ENCODE peak calls at places on chromosomes 16 and 17, in seven cellular contexts. One of them, this sample, is unnamed.

GRCh38 chr17:64022631-64023063 is 2.2 kb upstream of the ICAM2 start:
- DNase-seq in CD8-positive, alpha-beta T cell: no peak
- DNase-seq in GM10248: no peak
- DNase-seq in cardiac fibroblast: no peak
- DNase-seq in prostate gland: no peak
- DNase-seq in cardiac muscle cell: no peak
- DNase-seq in BJ: no peak
- DNase-seq in this sample: no peak

GRCh38 chr16:3266873-3267537 is 10.6 kb upstream of the MEFV start:
- DNase-seq in prostate gland: no peak
- DNase-seq in cardiac fibroblast: peak
- DNase-seq in cardiac muscle cell: peak
- DNase-seq in BJ: peak
- DNase-seq in GM10248: no peak
- DNase-seq in CD8-positive, alpha-beta T cell: no peak
- DNase-seq in this sample: peak

GRCh38 chr17:4540224-4541040 is 14.8 kb downstream of the MYBBP1A start:
- DNase-seq in GM10248: no peak
- DNase-seq in BJ: no peak
- DNase-seq in prostate gland: no peak
- DNase-seq in CD8-positive, alpha-beta T cell: no peak
- DNase-seq in cardiac fibroblast: no peak
- DNase-seq in cardiac muscle cell: no peak
- DNase-seq in this sample: no peak

GRCh38 chr17:49197346-49197998 is 12.9 kb downstream of the GNGT2 start:
- DNase-seq in CD8-positive, alpha-beta T cell: no peak
- DNase-seq in BJ: no peak
- DNase-seq in cardiac muscle cell: no peak
- DNase-seq in prostate gland: no peak
- DNase-seq in cardiac fibroblast: peak
- DNase-seq in GM10248: no peak
- DNase-seq in this sample: no peak

GRCh38 chr16:16143038-16143763 is 80.1 kb downstream of the ABCC6 start:
- DNase-seq in BJ: no peak
- DNase-seq in cardiac muscle cell: no peak
- DNase-seq in CD8-positive, alpha-beta T cell: no peak
- DNase-seq in prostate gland: no peak
- DNase-seq in GM10248: no peak
- DNase-seq in cardiac fibroblast: no peak
- DNase-seq in this sample: no peak

GRCh38 chr17:43200127-43200526 is 11.5 kb upstream of the TMEM106A start:
- DNase-seq in GM10248: no peak
- DNase-seq in CD8-positive, alpha-beta T cell: no peak
- DNase-seq in cardiac fibroblast: peak
- DNase-seq in cardiac muscle cell: peak
- DNase-seq in BJ: no peak
- DNase-seq in prostate gland: no peak
- DNase-seq in this sample: no peak

GRCh38 chr16:22874394-22874793 is 60.4 kb downstream of the HS3ST2 start:
- DNase-seq in cardiac muscle cell: no peak
- DNase-seq in GM10248: no peak
- DNase-seq in cardiac fibroblast: no peak
- DNase-seq in BJ: no peak
- DNase-seq in CD8-positive, alpha-beta T cell: no peak
- DNase-seq in prostate gland: no peak
- DNase-seq in this sample: no peak

GRCh38 chr16:14672403-14672971 is 21.6 kb downstream of the PLA2G10 start:
- DNase-seq in cardiac fibroblast: no peak
- DNase-seq in prostate gland: no peak
- DNase-seq in GM10248: peak
- DNase-seq in cardiac muscle cell: peak
- DNase-seq in CD8-positive, alpha-beta T cell: no peak
- DNase-seq in BJ: no peak
- DNase-seq in this sample: no peak

GRCh38 chr17:3796110-3796821 is 4.7 kb downstream of the ITGAE start:
- DNase-seq in GM10248: peak
- DNase-seq in prostate gland: no peak
- DNase-seq in CD8-positive, alpha-beta T cell: peak
- DNase-seq in cardiac muscle cell: no peak
- DNase-seq in BJ: no peak
- DNase-seq in cardiac fibroblast: no peak
- DNase-seq in this sample: no peak

GRCh38 chr17:79220715-79221291 is 146.2 kb downstream of the ENGASE start:
- DNase-seq in BJ: no peak
- DNase-seq in CD8-positive, alpha-beta T cell: no peak
- DNase-seq in cardiac fibroblast: no peak
- DNase-seq in cardiac muscle cell: no peak
- DNase-seq in GM10248: no peak
- DNase-seq in prostate gland: no peak
- DNase-seq in this sample: no peak

GRCh38 chr16:49986351-49987124 is 38.5 kb upstream of the CNEP1R1 start:
- DNase-seq in CD8-positive, alpha-beta T cell: no peak
- DNase-seq in cardiac fibroblast: peak
- DNase-seq in GM10248: no peak
- DNase-seq in prostate gland: no peak
- DNase-seq in BJ: peak
- DNase-seq in cardiac muscle cell: peak
- DNase-seq in this sample: peak

GRCh38 chr16:88339926-88340754 is 42.6 kb upstream of the ZNF469 start:
- DNase-seq in cardiac fibroblast: no peak
- DNase-seq in GM10248: no peak
- DNase-seq in prostate gland: no peak
- DNase-seq in BJ: no peak
- DNase-seq in cardiac muscle cell: no peak
- DNase-seq in CD8-positive, alpha-beta T cell: no peak
- DNase-seq in this sample: no peak

GRCh38 chr17:61393550-61393903 is 6.1 kb upstream of the TBX2 start:
- DNase-seq in CD8-positive, alpha-beta T cell: no peak
- DNase-seq in prostate gland: no peak
- DNase-seq in BJ: no peak
- DNase-seq in GM10248: no peak
- DNase-seq in cardiac fibroblast: peak
- DNase-seq in cardiac muscle cell: no peak
- DNase-seq in this sample: no peak

GRCh38 chr16:10362077-10362863 is 23.6 kb upstream of the ATF7IP2 start:
- DNase-seq in cardiac muscle cell: no peak
- DNase-seq in prostate gland: no peak
- DNase-seq in GM10248: peak
- DNase-seq in CD8-positive, alpha-beta T cell: no peak
- DNase-seq in cardiac fibroblast: no peak
- DNase-seq in BJ: no peak
- DNase-seq in this sample: no peak

GRCh38 chr17:60087882-60088669 is 9.4 kb upstream of the HEATR6 start:
- DNase-seq in cardiac fibroblast: peak
- DNase-seq in cardiac muscle cell: peak
- DNase-seq in BJ: no peak
- DNase-seq in prostate gland: no peak
- DNase-seq in GM10248: no peak
- DNase-seq in CD8-positive, alpha-beta T cell: no peak
- DNase-seq in this sample: no peak

GRCh38 chr17:7588553-7589203 is 1.2 kb downstream of the SOX15 start:
- DNase-seq in CD8-positive, alpha-beta T cell: no peak
- DNase-seq in prostate gland: no peak
- DNase-seq in GM10248: no peak
- DNase-seq in BJ: no peak
- DNase-seq in cardiac muscle cell: no peak
- DNase-seq in cardiac fibroblast: no peak
- DNase-seq in this sample: no peak

GRCh38 chr17:7586673-7587419 is 3.0 kb downstream of the SOX15 start:
- DNase-seq in cardiac fibroblast: no peak
- DNase-seq in cardiac muscle cell: no peak
- DNase-seq in prostate gland: no peak
- DNase-seq in CD8-positive, alpha-beta T cell: no peak
- DNase-seq in BJ: no peak
- DNase-seq in GM10248: no peak
- DNase-seq in this sample: no peak

GRCh38 chr17:7587831-7588230 is 2.1 kb downstream of the SOX15 start:
- DNase-seq in BJ: no peak
- DNase-seq in cardiac fibroblast: peak
- DNase-seq in cardiac muscle cell: no peak
- DNase-seq in prostate gland: no peak
- DNase-seq in GM10248: no peak
- DNase-seq in CD8-positive, alpha-beta T cell: no peak
- DNase-seq in this sample: no peak

GRCh38 chr17:7589204-7589868 is 558 bp downstream of the SOX15 start:
- DNase-seq in CD8-positive, alpha-beta T cell: peak
- DNase-seq in GM10248: peak
- DNase-seq in prostate gland: peak
- DNase-seq in cardiac muscle cell: peak
- DNase-seq in BJ: no peak
- DNase-seq in cardiac fibroblast: peak
- DNase-seq in this sample: peak

GRCh38 chr17:7587420-7587786 is 2.5 kb downstream of the SOX15 start:
- DNase-seq in BJ: peak
- DNase-seq in GM10248: no peak
- DNase-seq in cardiac muscle cell: peak
- DNase-seq in CD8-positive, alpha-beta T cell: no peak
- DNase-seq in prostate gland: no peak
- DNase-seq in cardiac fibroblast: peak
- DNase-seq in this sample: peak
- TF ChIP-seq CTCF in BJ: peak
- TF ChIP-seq CTCF in GM10248: no peak
- TF ChIP-seq CTCF in cardiac muscle cell: no peak
- TF ChIP-seq CTCF in CD8-positive, alpha-beta T cell: no peak
- TF ChIP-seq CTCF in prostate gland: no peak
- TF ChIP-seq CTCF in cardiac fibroblast: peak
- TF ChIP-seq CTCF in this sample: no peak

DNA sequence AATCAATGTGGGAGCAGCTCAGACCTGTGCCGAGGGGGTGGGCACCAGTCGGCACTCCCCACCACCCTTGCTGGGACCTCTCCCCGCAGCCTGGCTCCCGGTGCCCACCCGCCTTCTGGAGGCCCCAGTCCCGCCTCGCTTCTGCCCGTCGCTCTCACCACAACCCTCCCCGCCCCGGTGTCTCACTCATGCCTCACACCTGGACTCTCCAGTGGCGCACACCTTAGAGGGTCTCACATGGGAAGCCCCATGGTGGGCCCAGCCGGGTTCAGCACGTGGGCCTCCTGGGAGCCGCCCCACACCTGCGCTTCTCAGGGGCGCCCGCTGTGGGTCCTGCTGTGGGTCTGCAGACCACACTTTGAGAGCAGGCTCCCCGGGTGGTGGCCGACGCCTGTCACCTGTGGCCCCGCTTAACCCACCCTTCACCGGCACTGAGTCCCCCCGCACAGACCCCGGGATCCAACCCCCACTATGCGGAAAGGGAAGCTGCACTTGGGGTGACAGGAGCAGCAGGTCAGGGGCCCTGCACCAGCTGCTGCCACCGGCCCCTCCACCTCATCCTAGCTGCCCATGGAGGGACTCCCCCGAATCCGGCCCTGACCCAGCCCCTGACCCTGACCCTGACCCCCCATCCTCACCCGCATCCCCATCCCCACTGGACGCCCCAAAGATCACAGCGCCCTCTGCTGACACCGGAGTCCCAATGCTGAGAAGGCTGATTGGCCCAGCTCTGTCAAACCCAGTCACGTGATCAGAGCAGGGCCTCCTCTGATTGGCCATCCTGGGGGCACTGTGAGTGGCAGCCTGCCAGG is 27.4 kb upstream of the SLC38A10 start:
- DNase-seq in prostate gland: no peak
- DNase-seq in CD8-positive, alpha-beta T cell: no peak
- DNase-seq in cardiac muscle cell: no peak
- DNase-seq in cardiac fibroblast: peak
- DNase-seq in GM10248: peak
- DNase-seq in BJ: no peak
- DNase-seq in this sample: no peak
- TF ChIP-seq CTCF in prostate gland: no peak
- TF ChIP-seq CTCF in CD8-positive, alpha-beta T cell: no peak
- TF ChIP-seq CTCF in cardiac muscle cell: peak
- TF ChIP-seq CTCF in cardiac fibroblast: peak
- TF ChIP-seq CTCF in GM10248: peak
- TF ChIP-seq CTCF in BJ: peak
- TF ChIP-seq CTCF in this sample: peak

GRCh38 chr16:4313563-4314531 is 2.0 kb upstream of the GLIS2 start:
- DNase-seq in BJ: no peak
- DNase-seq in GM10248: peak
- DNase-seq in cardiac fibroblast: peak
- DNase-seq in cardiac muscle cell: peak
- DNase-seq in prostate gland: no peak
- DNase-seq in CD8-positive, alpha-beta T cell: no peak
- DNase-seq in this sample: no peak
- TF ChIP-seq CTCF in BJ: peak
- TF ChIP-seq CTCF in GM10248: peak
- TF ChIP-seq CTCF in cardiac fibroblast: peak
- TF ChIP-seq CTCF in cardiac muscle cell: peak
- TF ChIP-seq CTCF in prostate gland: no peak
- TF ChIP-seq CTCF in CD8-positive, alpha-beta T cell: no peak
- TF ChIP-seq CTCF in this sample: peak

GRCh38 chr17:81515530-81516041 is 3.0 kb upstream of the ACTG1 start:
- DNase-seq in GM10248: no peak
- DNase-seq in CD8-positive, alpha-beta T cell: no peak
- DNase-seq in cardiac muscle cell: no peak
- DNase-seq in prostate gland: no peak
- DNase-seq in cardiac fibroblast: no peak
- DNase-seq in BJ: no peak
- DNase-seq in this sample: no peak

GRCh38 chr17:81516439-81516838 is 3.8 kb upstream of the ACTG1 start:
- DNase-seq in prostate gland: no peak
- DNase-seq in CD8-positive, alpha-beta T cell: no peak
- DNase-seq in GM10248: no peak
- DNase-seq in BJ: no peak
- DNase-seq in cardiac fibroblast: no peak
- DNase-seq in cardiac muscle cell: no peak
- DNase-seq in this sample: no peak

GRCh38 chr17:81514485-81514734 is 1.8 kb upstream of the ACTG1 start:
- DNase-seq in BJ: no peak
- DNase-seq in GM10248: no peak
- DNase-seq in prostate gland: no peak
- DNase-seq in CD8-positive, alpha-beta T cell: no peak
- DNase-seq in cardiac fibroblast: no peak
- DNase-seq in cardiac muscle cell: no peak
- DNase-seq in this sample: no peak

GRCh38 chr17:81513669-81514484 is 1.3 kb upstream of the ACTG1 start:
- DNase-seq in cardiac fibroblast: peak
- DNase-seq in prostate gland: peak
- DNase-seq in BJ: no peak
- DNase-seq in cardiac muscle cell: peak
- DNase-seq in CD8-positive, alpha-beta T cell: no peak
- DNase-seq in GM10248: no peak
- DNase-seq in this sample: no peak

DNA sequence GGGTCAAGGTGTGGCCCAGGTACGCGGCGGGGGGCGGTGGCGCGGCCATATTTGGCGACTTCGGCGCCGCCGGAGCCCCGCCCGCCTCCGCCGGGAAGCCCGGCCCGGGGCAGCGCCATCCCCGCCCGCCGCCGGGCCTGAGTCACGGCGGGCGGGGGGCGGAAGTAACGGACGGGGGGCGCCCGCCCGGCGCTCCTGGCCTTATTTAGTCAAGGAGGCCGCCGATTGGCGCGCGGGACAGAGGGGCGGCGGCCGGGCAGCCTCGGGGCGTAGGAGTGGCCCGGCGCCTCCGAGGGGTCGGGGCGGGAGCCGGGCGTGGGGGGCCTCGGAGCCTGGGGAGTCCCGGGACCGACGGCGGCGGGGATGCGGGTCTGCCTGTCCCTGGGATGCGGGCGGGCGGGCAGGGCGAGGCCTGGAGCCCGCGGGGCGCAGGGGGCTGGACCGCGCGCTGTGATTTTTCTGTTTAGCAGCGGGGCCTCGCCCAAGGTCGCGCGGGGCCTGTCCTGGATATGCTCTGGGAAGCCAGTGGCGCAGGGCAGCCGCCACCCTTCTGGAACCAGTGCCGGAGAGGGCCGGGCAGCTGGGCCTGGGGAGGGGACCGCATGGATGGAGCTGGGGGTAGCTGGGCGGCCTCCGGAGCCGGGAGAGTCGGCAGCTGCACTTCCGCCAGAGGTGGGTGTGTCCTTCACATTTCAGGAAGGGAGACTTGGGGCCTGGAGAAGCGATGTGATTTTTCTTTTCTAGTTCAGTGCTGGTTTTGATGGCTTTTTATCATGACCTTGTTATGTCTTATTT is 2.3 kb upstream of the ACTG1 start:
- DNase-seq in cardiac fibroblast: peak
- DNase-seq in cardiac muscle cell: peak
- DNase-seq in BJ: peak
- DNase-seq in GM10248: peak
- DNase-seq in prostate gland: peak
- DNase-seq in CD8-positive, alpha-beta T cell: no peak
- DNase-seq in this sample: peak
- TF ChIP-seq CTCF in cardiac fibroblast: no peak
- TF ChIP-seq CTCF in cardiac muscle cell: no peak
- TF ChIP-seq CTCF in BJ: no peak
- TF ChIP-seq CTCF in GM10248: no peak
- TF ChIP-seq CTCF in prostate gland: no peak
- TF ChIP-seq CTCF in CD8-positive, alpha-beta T cell: no peak
- TF ChIP-seq CTCF in this sample: no peak

This sample was measured in AG09319.